ENCODE peak calls at places on chromosomes 1 and 21, in six cellular contexts. Y, K, W, G, C and P are unnamed samples.

GRCh38 chr1:230581446-230582079 is 60.7 kb upstream of the COG2 start:
- DNase-seq in Y (peak; percentile 18), K (peak; percentile 88), W (no peak), G (peak; percentile 41), C (no peak), P (no peak)

GRCh38 chr1:36846366-36846765 is 187.9 kb downstream of the GRIK3 start:
- DNase-seq in Y (no peak), K (no peak), W (no peak), G (no peak), C (no peak), P (no peak)

GRCh38 chr1:207964195-207964966 is 53.5 kb upstream of the CD34 start:
- DNase-seq in Y (no peak), K (no peak), W (peak; percentile 58), G (no peak), C (peak; percentile 43), P (no peak)

GRCh38 chr1:65528104-65528503 is 107.6 kb downstream of the LEPR start:
- DNase-seq in Y (no peak), K (no peak), W (peak; percentile 34), G (no peak), C (peak; percentile 51), P (no peak)

GRCh38 chr1:56911098-56911497 is 54.7 kb downstream of the C8B start:
- DNase-seq in Y (no peak), K (no peak), W (no peak), G (peak; percentile 32), C (no peak), P (no peak)

GRCh38 chr1:234998174-234998741 is 130.4 kb downstream of the TOMM20 start:
- DNase-seq in Y (peak; percentile 40), K (no peak), W (no peak), G (peak; percentile 72), C (peak; percentile 80), P (no peak)

GRCh38 chr1:39141925-39142324 is 62.6 kb upstream of the MACF1 start:
- DNase-seq in Y (no peak), K (no peak), W (no peak), G (no peak), C (no peak), P (no peak)

GRCh38 chr1:161020573-161021167 is at the start of gene F11R:
- DNase-seq in Y (peak; percentile 80), K (peak; percentile 79), W (peak; percentile 89), G (peak; percentile 62), C (peak; percentile 66), P (no peak)

GRCh38 chr1:226550671-226551041 is 2.1 kb downstream of the STUM start:
- DNase-seq in Y (no peak), K (no peak), W (no peak), G (no peak), C (no peak), P (no peak)

GRCh38 chr1:171267391-171267790 is 19.1 kb downstream of the FMO1 start:
- DNase-seq in Y (no peak), K (no peak), W (no peak), G (no peak), C (no peak), P (no peak)

GRCh38 chr1:184739796-184740195 is 14.9 kb downstream of the EDEM3 start:
- DNase-seq in Y (no peak), K (no peak), W (no peak), G (no peak), C (no peak), P (no peak)

GRCh38 chr1:162023547-162024501 is at the start of gene OLFML2B:
- DNase-seq in Y (peak; percentile 84), K (peak; percentile 66), W (peak; percentile 57), G (peak; percentile 58), C (peak; percentile 70), P (no peak)

GRCh38 chr21:15797577-15798363 is 68.0 kb downstream of the USP25 start:
- DNase-seq in Y (no peak), K (no peak), W (no peak), G (no peak), C (no peak), P (no peak)

GRCh38 chr1:103448560-103448959 is 76.9 kb upstream of the RNPC3 start:
- DNase-seq in Y (no peak), K (peak; percentile 3), W (no peak), G (no peak), C (no peak), P (no peak)

GRCh38 chr21:28633803-28634572 is 358.7 kb downstream of the LTN1 start:
- DNase-seq in Y (no peak), K (no peak), W (no peak), G (no peak), C (peak; percentile 94), P (no peak)

GRCh38 chr1:24635195-24635843 is 7.8 kb upstream of the SRRM1 start:
- DNase-seq in Y (peak; percentile 60), K (peak; percentile 75), W (peak; percentile 37), G (peak; percentile 72), C (peak; percentile 79), P (no peak)

GRCh38 chr1:75461808-75462325 is 149.0 kb downstream of the SLC44A5 start:
- DNase-seq in Y (no peak), K (no peak), W (no peak), G (no peak), C (no peak), P (no peak)

GRCh38 chr1:29120955-29121485 is 2.7 kb downstream of the TMEM200B start:
- DNase-seq in Y (peak; percentile 41), K (peak; percentile 53), W (no peak), G (no peak), C (peak; percentile 42), P (no peak)

DNA sequence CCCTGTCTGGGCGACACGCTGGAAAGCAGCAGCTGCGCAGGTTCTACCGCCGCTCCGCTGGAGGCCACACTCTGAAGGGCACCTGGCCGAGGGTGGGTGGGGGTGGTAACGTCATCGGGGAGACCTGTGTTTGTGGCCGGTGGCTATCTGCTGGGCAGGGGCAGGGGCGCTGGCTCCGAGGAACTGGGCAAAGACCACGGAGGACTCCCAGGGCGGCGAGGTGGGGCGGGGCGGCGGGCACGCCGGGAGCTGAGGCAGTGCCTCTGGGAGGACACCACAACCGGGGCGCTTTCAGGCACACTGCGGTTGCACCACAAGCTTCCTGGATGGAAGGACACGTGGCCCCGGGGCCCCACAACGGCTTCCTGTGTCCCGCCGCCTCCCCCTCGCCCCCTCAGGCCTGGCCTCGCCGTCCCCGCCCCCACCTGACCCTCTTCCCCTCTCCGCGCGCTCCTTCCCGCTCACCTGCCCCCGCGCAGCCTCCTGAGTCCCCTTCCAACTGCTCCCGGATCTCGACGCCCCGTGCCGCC is 3.3 kb upstream of the DENND2D start:
- DNase-seq in Y (no peak), K (peak; percentile 98), W (no peak), G (no peak), C (no peak), P (peak; percentile 77)
- TF ChIP-seq POLR2A in Y (no peak), K (no peak), W (no peak), G (no peak), C (no peak), P (peak; percentile 72)

GRCh38 chr1:215877452-215877951 is 310.4 kb downstream of the KCTD3 start:
- DNase-seq in Y (no peak), K (no peak), W (no peak), G (no peak), C (no peak), P (no peak)

GRCh38 chr1:215878843-215879242 is 311.7 kb downstream of the KCTD3 start:
- DNase-seq in Y (no peak), K (no peak), W (no peak), G (no peak), C (no peak), P (peak; percentile 7)

GRCh38 chr1:215875236-215875635 is 308.1 kb downstream of the KCTD3 start:
- DNase-seq in Y (no peak), K (no peak), W (no peak), G (no peak), C (no peak), P (no peak)

GRCh38 chr1:215875712-215876111 is 308.6 kb downstream of the KCTD3 start:
- DNase-seq in Y (no peak), K (no peak), W (no peak), G (no peak), C (no peak), P (no peak)

DNA sequence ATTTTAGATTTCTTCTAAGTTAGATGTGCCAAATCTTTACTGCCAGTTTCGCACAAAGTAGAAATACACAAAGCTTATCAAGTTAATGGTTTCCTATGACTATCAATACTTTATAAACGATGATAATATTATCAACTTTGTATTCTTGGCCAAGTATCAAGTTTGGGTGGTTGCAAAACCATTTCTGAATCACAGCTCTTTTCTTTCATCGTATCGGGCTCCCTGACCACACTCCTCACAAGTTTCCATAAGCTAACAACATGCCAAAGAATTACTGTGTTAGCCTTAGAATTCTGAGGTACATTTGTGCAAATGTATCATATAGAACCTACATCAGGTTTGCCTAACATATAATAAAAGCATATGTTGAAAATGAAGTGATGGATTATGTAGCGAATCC is 311.0 kb downstream of the KCTD3 start:
- DNase-seq in Y (no peak), K (no peak), W (no peak), G (no peak), C (no peak), P (no peak)
- TF ChIP-seq MYC in Y (no peak), K (no peak), W (no peak), G (no peak), C (no peak), P (no peak)

GRCh38 chr1:2555634-2556276 is 416 bp upstream of the TNFRSF14 start:
- DNase-seq in Y (no peak), K (peak; percentile 95), W (no peak), G (no peak), C (peak; percentile 42), P (no peak)
- TF ChIP-seq POLR2A in Y (no peak), K (peak; percentile 16), W (no peak), G (no peak), C (no peak), P (peak; percentile 71)

GRCh38 chr1:156591432-156592157 is at the start of gene NAXE:
- DNase-seq in Y (peak; percentile 79), K (peak; percentile 80), W (peak; percentile 93), G (peak; percentile 36), C (peak; percentile 67), P (no peak)

GRCh38 chr1:156592910-156593732 is 1.5 kb downstream of the NAXE start:
- DNase-seq in Y (no peak), K (no peak), W (no peak), G (no peak), C (peak; percentile 86), P (no peak)

GRCh38 chr1:156591181-156591431 is 470 bp upstream of the NAXE start:
- DNase-seq in Y (no peak), K (no peak), W (no peak), G (no peak), C (no peak), P (no peak)

GRCh38 chr1:156590326-156591180 is 1.0 kb upstream of the NAXE start:
- DNase-seq in Y (no peak), K (no peak), W (no peak), G (no peak), C (no peak), P (no peak)

DNA sequence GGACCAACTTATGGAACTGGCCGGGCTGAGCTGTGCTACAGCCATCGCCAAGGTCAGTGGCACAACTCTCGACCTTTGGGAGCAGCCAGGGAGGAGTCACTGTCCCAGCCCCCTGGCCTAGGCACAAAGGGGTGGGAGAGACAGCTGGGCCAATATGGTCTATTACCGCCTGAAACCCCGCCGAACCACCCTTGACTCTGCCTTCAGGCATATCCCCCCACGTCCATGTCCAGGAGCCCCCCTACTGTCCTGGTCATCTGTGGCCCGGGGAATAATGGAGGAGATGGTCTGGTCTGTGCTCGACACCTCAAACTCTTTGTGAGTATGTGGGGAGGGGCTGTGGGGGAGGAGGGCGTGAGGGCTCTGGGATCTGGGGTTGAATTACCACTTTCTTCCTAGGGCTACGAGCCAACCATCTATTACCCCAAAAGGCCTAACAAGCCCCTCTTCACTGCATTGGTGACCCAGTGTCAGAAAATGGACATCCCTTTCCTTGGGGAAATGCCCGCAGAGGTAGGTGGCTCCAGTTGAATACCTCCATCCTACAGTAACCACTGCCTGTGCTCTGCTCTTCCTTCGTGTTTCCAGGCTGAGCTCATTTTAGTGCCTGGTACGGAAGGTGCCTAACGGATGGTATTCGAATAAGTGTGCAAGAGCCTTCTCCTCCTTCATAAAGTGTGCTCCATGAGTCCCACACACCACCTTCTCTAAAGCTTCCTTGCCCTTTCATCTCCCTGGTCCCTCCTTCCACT is 758 bp downstream of the NAXE start:
- DNase-seq in Y (no peak), K (no peak), W (no peak), G (no peak), C (peak; percentile 7), P (no peak)
- TF ChIP-seq MYC in Y (no peak), K (no peak), W (no peak), G (no peak), C (no peak), P (no peak)